ENCODE peak calls at places on chromosomes 13 and 19, in nine cellular contexts. One of them, this sample, is unnamed.

GRCh38 chr13:37648604-37649003 is 50.0 kb upstream of the POSTN start:
- DNase-seq in progenitor cell of endocrine pancreas: no peak
- DNase-seq in ovary: no peak
- DNase-seq in effector CD4-positive, alpha-beta T cell: no peak
- DNase-seq in CD8-positive, alpha-beta memory T cell: no peak
- DNase-seq in NCI-H1436: no peak
- DNase-seq in NCI-H524 treated with DMSO at 0.1 percent for 48 hours: no peak
- DNase-seq in endothelial cell: no peak
- DNase-seq in GM23338: no peak
- DNase-seq in this sample: no peak

GRCh38 chr19:32498641-32499200 is 82.3 kb upstream of the PDCD5 start:
- DNase-seq in effector CD4-positive, alpha-beta T cell: no peak
- DNase-seq in endothelial cell: no peak
- DNase-seq in ovary: no peak
- DNase-seq in GM23338: no peak
- DNase-seq in NCI-H524 treated with DMSO at 0.1 percent for 48 hours: no peak
- DNase-seq in NCI-H1436: no peak
- DNase-seq in CD8-positive, alpha-beta memory T cell: peak; percentile 46
- DNase-seq in progenitor cell of endocrine pancreas: no peak
- DNase-seq in this sample: no peak

GRCh38 chr13:88459335-88459734 is 788.2 kb downstream of the SLITRK5 start:
- DNase-seq in progenitor cell of endocrine pancreas: no peak
- DNase-seq in effector CD4-positive, alpha-beta T cell: no peak
- DNase-seq in ovary: no peak
- DNase-seq in GM23338: no peak
- DNase-seq in endothelial cell: no peak
- DNase-seq in NCI-H524 treated with DMSO at 0.1 percent for 48 hours: no peak
- DNase-seq in NCI-H1436: no peak
- DNase-seq in CD8-positive, alpha-beta memory T cell: no peak
- DNase-seq in this sample: no peak

GRCh38 chr19:30824809-30825208 is 452.6 kb downstream of the ZNF536 start:
- DNase-seq in ovary: no peak
- DNase-seq in NCI-H1436: no peak
- DNase-seq in progenitor cell of endocrine pancreas: no peak
- DNase-seq in NCI-H524 treated with DMSO at 0.1 percent for 48 hours: no peak
- DNase-seq in GM23338: no peak
- DNase-seq in endothelial cell: no peak
- DNase-seq in effector CD4-positive, alpha-beta T cell: no peak
- DNase-seq in CD8-positive, alpha-beta memory T cell: no peak
- DNase-seq in this sample: no peak

GRCh38 chr19:36061367-36061766 is 6.7 kb downstream of the WDR62 start:
- DNase-seq in endothelial cell: no peak
- DNase-seq in NCI-H524 treated with DMSO at 0.1 percent for 48 hours: no peak
- DNase-seq in CD8-positive, alpha-beta memory T cell: no peak
- DNase-seq in NCI-H1436: no peak
- DNase-seq in effector CD4-positive, alpha-beta T cell: no peak
- DNase-seq in ovary: no peak
- DNase-seq in progenitor cell of endocrine pancreas: no peak
- DNase-seq in GM23338: no peak
- DNase-seq in this sample: no peak

GRCh38 chr13:105345116-105345515 is 1190.3 kb downstream of the EFNB2 start:
- DNase-seq in progenitor cell of endocrine pancreas: no peak
- DNase-seq in NCI-H524 treated with DMSO at 0.1 percent for 48 hours: no peak
- DNase-seq in ovary: no peak
- DNase-seq in effector CD4-positive, alpha-beta T cell: no peak
- DNase-seq in NCI-H1436: no peak
- DNase-seq in CD8-positive, alpha-beta memory T cell: no peak
- DNase-seq in endothelial cell: no peak
- DNase-seq in GM23338: no peak
- DNase-seq in this sample: no peak

GRCh38 chr19:18300930-18301717 is 19.7 kb upstream of the JUND start:
- DNase-seq in NCI-H524 treated with DMSO at 0.1 percent for 48 hours: no peak
- DNase-seq in GM23338: no peak
- DNase-seq in progenitor cell of endocrine pancreas: no peak
- DNase-seq in CD8-positive, alpha-beta memory T cell: no peak
- DNase-seq in NCI-H1436: no peak
- DNase-seq in effector CD4-positive, alpha-beta T cell: no peak
- DNase-seq in ovary: peak; percentile 73
- DNase-seq in endothelial cell: no peak
- DNase-seq in this sample: no peak

GRCh38 chr19:3434630-3435553 is 45.4 kb downstream of the SMIM24 start:
- DNase-seq in progenitor cell of endocrine pancreas: peak; percentile 90
- DNase-seq in NCI-H524 treated with DMSO at 0.1 percent for 48 hours: peak; percentile 75
- DNase-seq in ovary: peak; percentile 96
- DNase-seq in endothelial cell: peak; percentile 96
- DNase-seq in effector CD4-positive, alpha-beta T cell: peak; percentile 91
- DNase-seq in GM23338: peak; percentile 98
- DNase-seq in NCI-H1436: peak; percentile 95
- DNase-seq in CD8-positive, alpha-beta memory T cell: peak; percentile 95
- DNase-seq in this sample: peak; percentile 97

GRCh38 chr13:110711778-110712070 is 1.8 kb upstream of the ING1 start:
- DNase-seq in GM23338: no peak
- DNase-seq in ovary: no peak
- DNase-seq in NCI-H524 treated with DMSO at 0.1 percent for 48 hours: peak; percentile 31
- DNase-seq in endothelial cell: no peak
- DNase-seq in progenitor cell of endocrine pancreas: no peak
- DNase-seq in NCI-H1436: no peak
- DNase-seq in CD8-positive, alpha-beta memory T cell: no peak
- DNase-seq in effector CD4-positive, alpha-beta T cell: no peak
- DNase-seq in this sample: no peak

GRCh38 chr19:41352609-41353465 is 885 bp downstream of the TGFB1 start:
- DNase-seq in progenitor cell of endocrine pancreas: peak; percentile 41
- DNase-seq in NCI-H1436: no peak
- DNase-seq in GM23338: peak; percentile 78
- DNase-seq in ovary: peak; percentile 71
- DNase-seq in endothelial cell: peak; percentile 75
- DNase-seq in CD8-positive, alpha-beta memory T cell: peak; percentile 78
- DNase-seq in NCI-H524 treated with DMSO at 0.1 percent for 48 hours: no peak
- DNase-seq in effector CD4-positive, alpha-beta T cell: peak; percentile 69
- DNase-seq in this sample: peak; percentile 75

GRCh38 chr19:17488593-17489391 is 18.5 kb downstream of the SLC27A1 start:
- DNase-seq in progenitor cell of endocrine pancreas: peak; percentile 83
- DNase-seq in CD8-positive, alpha-beta memory T cell: peak; percentile 65
- DNase-seq in NCI-H1436: peak; percentile 64
- DNase-seq in effector CD4-positive, alpha-beta T cell: peak; percentile 61
- DNase-seq in NCI-H524 treated with DMSO at 0.1 percent for 48 hours: no peak
- DNase-seq in endothelial cell: peak; percentile 96
- DNase-seq in GM23338: peak; percentile 99
- DNase-seq in ovary: peak; percentile 59
- DNase-seq in this sample: peak; percentile 99

GRCh38 chr19:13768510-13768909 is 4.2 kb downstream of the MRI1 start:
- DNase-seq in progenitor cell of endocrine pancreas: no peak
- DNase-seq in NCI-H1436: no peak
- DNase-seq in GM23338: no peak
- DNase-seq in NCI-H524 treated with DMSO at 0.1 percent for 48 hours: no peak
- DNase-seq in ovary: no peak
- DNase-seq in CD8-positive, alpha-beta memory T cell: no peak
- DNase-seq in effector CD4-positive, alpha-beta T cell: no peak
- DNase-seq in endothelial cell: no peak
- DNase-seq in this sample: no peak

GRCh38 chr13:87777395-87777794 is 106.2 kb downstream of the SLITRK5 start:
- DNase-seq in CD8-positive, alpha-beta memory T cell: no peak
- DNase-seq in effector CD4-positive, alpha-beta T cell: no peak
- DNase-seq in NCI-H524 treated with DMSO at 0.1 percent for 48 hours: no peak
- DNase-seq in progenitor cell of endocrine pancreas: no peak
- DNase-seq in NCI-H1436: no peak
- DNase-seq in GM23338: peak; percentile 34
- DNase-seq in ovary: no peak
- DNase-seq in endothelial cell: no peak
- DNase-seq in this sample: no peak

GRCh38 chr13:87052731-87053130 is 618.4 kb upstream of the SLITRK5 start:
- DNase-seq in GM23338: no peak
- DNase-seq in effector CD4-positive, alpha-beta T cell: no peak
- DNase-seq in progenitor cell of endocrine pancreas: no peak
- DNase-seq in endothelial cell: no peak
- DNase-seq in NCI-H524 treated with DMSO at 0.1 percent for 48 hours: no peak
- DNase-seq in NCI-H1436: no peak
- DNase-seq in CD8-positive, alpha-beta memory T cell: no peak
- DNase-seq in ovary: no peak
- DNase-seq in this sample: no peak

GRCh38 chr13:107079423-107080099 is 511.6 kb upstream of the ARGLU1 start:
- DNase-seq in CD8-positive, alpha-beta memory T cell: no peak
- DNase-seq in NCI-H524 treated with DMSO at 0.1 percent for 48 hours: peak; percentile 56
- DNase-seq in ovary: no peak
- DNase-seq in NCI-H1436: no peak
- DNase-seq in GM23338: no peak
- DNase-seq in endothelial cell: no peak
- DNase-seq in effector CD4-positive, alpha-beta T cell: no peak
- DNase-seq in progenitor cell of endocrine pancreas: no peak
- DNase-seq in this sample: no peak

GRCh38 chr19:48292798-48293197 is 22.9 kb downstream of the ZNF114 start:
- DNase-seq in GM23338: no peak
- DNase-seq in CD8-positive, alpha-beta memory T cell: no peak
- DNase-seq in endothelial cell: no peak
- DNase-seq in progenitor cell of endocrine pancreas: no peak
- DNase-seq in NCI-H524 treated with DMSO at 0.1 percent for 48 hours: no peak
- DNase-seq in NCI-H1436: no peak
- DNase-seq in effector CD4-positive, alpha-beta T cell: no peak
- DNase-seq in ovary: no peak
- DNase-seq in this sample: no peak

GRCh38 chr19:29528350-29528945 is 2.7 kb downstream of the VSTM2B start:
- DNase-seq in NCI-H524 treated with DMSO at 0.1 percent for 48 hours: peak; percentile 11
- DNase-seq in ovary: peak; percentile 65
- DNase-seq in endothelial cell: peak; percentile 83
- DNase-seq in NCI-H1436: peak; percentile 73
- DNase-seq in progenitor cell of endocrine pancreas: peak; percentile 72
- DNase-seq in GM23338: peak; percentile 90
- DNase-seq in effector CD4-positive, alpha-beta T cell: peak; percentile 9
- DNase-seq in CD8-positive, alpha-beta memory T cell: peak; percentile 10
- DNase-seq in this sample: peak; percentile 86

GRCh38 chr13:98503175-98504028 is 73.5 kb downstream of the STK24 start:
- DNase-seq in NCI-H524 treated with DMSO at 0.1 percent for 48 hours: no peak
- DNase-seq in NCI-H1436: no peak
- DNase-seq in endothelial cell: no peak
- DNase-seq in ovary: no peak
- DNase-seq in GM23338: no peak
- DNase-seq in CD8-positive, alpha-beta memory T cell: no peak
- DNase-seq in effector CD4-positive, alpha-beta T cell: no peak
- DNase-seq in progenitor cell of endocrine pancreas: no peak
- DNase-seq in this sample: no peak

GRCh38 chr13:53513199-53513598 is 484.6 kb downstream of the OLFM4 start:
- DNase-seq in effector CD4-positive, alpha-beta T cell: no peak
- DNase-seq in ovary: no peak
- DNase-seq in CD8-positive, alpha-beta memory T cell: no peak
- DNase-seq in NCI-H1436: no peak
- DNase-seq in GM23338: peak; percentile 6
- DNase-seq in progenitor cell of endocrine pancreas: no peak
- DNase-seq in NCI-H524 treated with DMSO at 0.1 percent for 48 hours: no peak
- DNase-seq in endothelial cell: no peak
- DNase-seq in this sample: no peak

GRCh38 chr13:96338030-96338429 is 248.1 kb downstream of the HS6ST3 start:
- DNase-seq in progenitor cell of endocrine pancreas: no peak
- DNase-seq in NCI-H524 treated with DMSO at 0.1 percent for 48 hours: no peak
- DNase-seq in GM23338: no peak
- DNase-seq in CD8-positive, alpha-beta memory T cell: no peak
- DNase-seq in ovary: no peak
- DNase-seq in effector CD4-positive, alpha-beta T cell: no peak
- DNase-seq in NCI-H1436: no peak
- DNase-seq in endothelial cell: no peak
- DNase-seq in this sample: no peak

GRCh38 chr19:44840811-44841210 is 5.3 kb upstream of the NECTIN2 start:
- DNase-seq in ovary: no peak
- DNase-seq in effector CD4-positive, alpha-beta T cell: no peak
- DNase-seq in GM23338: no peak
- DNase-seq in NCI-H1436: no peak
- DNase-seq in CD8-positive, alpha-beta memory T cell: no peak
- DNase-seq in NCI-H524 treated with DMSO at 0.1 percent for 48 hours: no peak
- DNase-seq in progenitor cell of endocrine pancreas: no peak
- DNase-seq in endothelial cell: no peak
- DNase-seq in this sample: no peak

GRCh38 chr13:30673669-30674521 is 56.2 kb downstream of the USPL1 start:
- DNase-seq in effector CD4-positive, alpha-beta T cell: peak; percentile 72
- DNase-seq in endothelial cell: peak; percentile 90
- DNase-seq in GM23338: peak; percentile 85
- DNase-seq in NCI-H524 treated with DMSO at 0.1 percent for 48 hours: peak; percentile 94
- DNase-seq in NCI-H1436: peak; percentile 65
- DNase-seq in CD8-positive, alpha-beta memory T cell: peak; percentile 92
- DNase-seq in progenitor cell of endocrine pancreas: peak; percentile 83
- DNase-seq in ovary: peak; percentile 90
- DNase-seq in this sample: peak; percentile 85

GRCh38 chr13:109989686-109990085 is 203.3 kb upstream of the IRS2 start:
- DNase-seq in ovary: no peak
- DNase-seq in NCI-H524 treated with DMSO at 0.1 percent for 48 hours: no peak
- DNase-seq in CD8-positive, alpha-beta memory T cell: no peak
- DNase-seq in NCI-H1436: no peak
- DNase-seq in GM23338: no peak
- DNase-seq in effector CD4-positive, alpha-beta T cell: no peak
- DNase-seq in endothelial cell: no peak
- DNase-seq in progenitor cell of endocrine pancreas: no peak
- DNase-seq in this sample: no peak

GRCh38 chr13:29749401-29750177 is 100.8 kb downstream of the UBL3 start:
- DNase-seq in GM23338: no peak
- DNase-seq in effector CD4-positive, alpha-beta T cell: no peak
- DNase-seq in ovary: no peak
- DNase-seq in endothelial cell: no peak
- DNase-seq in NCI-H1436: no peak
- DNase-seq in NCI-H524 treated with DMSO at 0.1 percent for 48 hours: no peak
- DNase-seq in progenitor cell of endocrine pancreas: no peak
- DNase-seq in CD8-positive, alpha-beta memory T cell: no peak
- DNase-seq in this sample: no peak

GRCh38 chr19:46205183-46205984 is 24.2 kb upstream of the IGFL1 start:
- DNase-seq in CD8-positive, alpha-beta memory T cell: no peak
- DNase-seq in ovary: no peak
- DNase-seq in progenitor cell of endocrine pancreas: no peak
- DNase-seq in NCI-H1436: no peak
- DNase-seq in effector CD4-positive, alpha-beta T cell: no peak
- DNase-seq in endothelial cell: no peak
- DNase-seq in NCI-H524 treated with DMSO at 0.1 percent for 48 hours: no peak
- DNase-seq in GM23338: no peak
- DNase-seq in this sample: no peak

GRCh38 chr13:105502193-105502592 is 1033.3 kb downstream of the EFNB2 start:
- DNase-seq in endothelial cell: no peak
- DNase-seq in effector CD4-positive, alpha-beta T cell: no peak
- DNase-seq in CD8-positive, alpha-beta memory T cell: no peak
- DNase-seq in progenitor cell of endocrine pancreas: no peak
- DNase-seq in NCI-H524 treated with DMSO at 0.1 percent for 48 hours: no peak
- DNase-seq in ovary: no peak
- DNase-seq in GM23338: peak; percentile 42
- DNase-seq in NCI-H1436: no peak
- DNase-seq in this sample: no peak

GRCh38 chr19:4660993-4661392 is 9.1 kb downstream of the MYDGF start:
- DNase-seq in GM23338: no peak
- DNase-seq in effector CD4-positive, alpha-beta T cell: no peak
- DNase-seq in endothelial cell: no peak
- DNase-seq in NCI-H1436: no peak
- DNase-seq in NCI-H524 treated with DMSO at 0.1 percent for 48 hours: no peak
- DNase-seq in ovary: no peak
- DNase-seq in CD8-positive, alpha-beta memory T cell: no peak
- DNase-seq in progenitor cell of endocrine pancreas: no peak
- DNase-seq in this sample: no peak

GRCh38 chr13:81480634-81481033 is 1139.7 kb upstream of the SPRY2 start:
- DNase-seq in CD8-positive, alpha-beta memory T cell: no peak
- DNase-seq in progenitor cell of endocrine pancreas: no peak
- DNase-seq in effector CD4-positive, alpha-beta T cell: no peak
- DNase-seq in ovary: no peak
- DNase-seq in endothelial cell: no peak
- DNase-seq in GM23338: no peak
- DNase-seq in NCI-H1436: peak; percentile 6
- DNase-seq in NCI-H524 treated with DMSO at 0.1 percent for 48 hours: no peak
- DNase-seq in this sample: no peak

GRCh38 chr19:11420894-11421606 is 1.9 kb upstream of the RGL3 start:
- DNase-seq in NCI-H524 treated with DMSO at 0.1 percent for 48 hours: no peak
- DNase-seq in CD8-positive, alpha-beta memory T cell: no peak
- DNase-seq in GM23338: peak; percentile 86
- DNase-seq in progenitor cell of endocrine pancreas: no peak
- DNase-seq in ovary: no peak
- DNase-seq in NCI-H1436: no peak
- DNase-seq in endothelial cell: no peak
- DNase-seq in effector CD4-positive, alpha-beta T cell: no peak
- DNase-seq in this sample: peak; percentile 72